ENCODE peak calls at places on chromosomes 13 and 19, in seven cellular contexts. Z is neural progenitor cell, M is AG04450, R is left ventricle myocardium inferior, O is RWPE1, Q is H1, N is right atrium auricular region. A is an unnamed sample.

GRCh38 chr13:98482476-98483444 is 94.1 kb downstream of the STK24 start:
- DNase-seq in Z (peak; percentile 45), M (no peak), R (peak; percentile 80), O (peak; percentile 33), Q (no peak), N (peak; percentile 75), A (no peak)

GRCh38 chr19:35328851-35329285 is at the start of gene CD22:
- DNase-seq in Z (no peak), M (no peak), R (no peak), O (no peak), Q (no peak), N (no peak), A (no peak)

GRCh38 chr13:50494110-50494509 is 349.4 kb downstream of the DLEU7 start:
- DNase-seq in Z (no peak), M (no peak), R (no peak), O (no peak), Q (no peak), N (no peak), A (no peak)

GRCh38 chr19:15401397-15401710 is 17.4 kb downstream of the AKAP8L start:
- DNase-seq in Z (no peak), M (no peak), R (no peak), O (no peak), Q (no peak), N (no peak), A (no peak)

GRCh38 chr19:1944088-1944915 is 3.3 kb downstream of the CSNK1G2 start:
- DNase-seq in Z (no peak), M (no peak), R (no peak), O (no peak), Q (no peak), N (no peak), A (no peak)

GRCh38 chr13:95221991-95222732 is 79.1 kb downstream of the ABCC4 start:
- DNase-seq in Z (no peak), M (no peak), R (no peak), O (no peak), Q (no peak), N (no peak), A (no peak)

GRCh38 chr13:59975807-59976445 is 187.8 kb downstream of the DIAPH3 start:
- DNase-seq in Z (no peak), M (no peak), R (no peak), O (no peak), Q (no peak), N (no peak), A (no peak)

GRCh38 chr13:41216160-41216559 is 21.8 kb upstream of the KBTBD7 start:
- DNase-seq in Z (no peak), M (peak; percentile 32), R (no peak), O (no peak), Q (no peak), N (no peak), A (no peak)

GRCh38 chr13:74090397-74090796 is 43.8 kb downstream of the KLF12 start:
- DNase-seq in Z (no peak), M (no peak), R (no peak), O (no peak), Q (no peak), N (no peak), A (no peak)

GRCh38 chr13:47999973-48000372 is 1.1 kb downstream of the SUCLA2 start:
- DNase-seq in Z (no peak), M (no peak), R (no peak), O (no peak), Q (no peak), N (no peak), A (no peak)
- H3K27ac ChIP-seq in Z (no peak overlapping the region), M (no peak overlapping the region), R (peak overlapping the region; percentile 87), O (no peak overlapping the region), Q (no peak overlapping the region), N (no peak overlapping the region), A (no peak overlapping the region)

GRCh38 chr19:3547767-3548282 is 8.9 kb downstream of the TEKTIP1 start:
- DNase-seq in Z (no peak), M (no peak), R (no peak), O (no peak), Q (no peak), N (no peak), A (no peak)
- H3K27ac ChIP-seq in Z (no peak overlapping the region), M (no peak overlapping the region), R (no peak overlapping the region), O (no peak overlapping the region), Q (no peak overlapping the region), N (no peak overlapping the region), A (no peak overlapping the region)

GRCh38 chr19:45632468-45633196 is 6.6 kb downstream of the EML2 start:
- DNase-seq in Z (peak; percentile 93), M (peak; percentile 75), R (peak; percentile 70), O (peak; percentile 99), Q (no peak), N (peak; percentile 73), A (peak; percentile 90)
- H3K27ac ChIP-seq in Z (no peak overlapping the region), M (peak overlapping the region; percentile 78), R (peak overlapping the region; percentile 31), O (peak overlapping the region; percentile 99), Q (peak overlapping the region; percentile 1), N (peak overlapping the region; percentile 68), A (peak overlapping the region; percentile 54)

GRCh38 chr19:6278740-6279619 is 795 bp downstream of the MLLT1 start:
- DNase-seq in Z (no peak), M (no peak), R (no peak), O (no peak), Q (no peak), N (no peak), A (peak; percentile 1)

GRCh38 chr19:6276447-6276846 is 3.3 kb downstream of the MLLT1 start:
- DNase-seq in Z (no peak), M (no peak), R (peak; percentile 53), O (no peak), Q (no peak), N (peak; percentile 87), A (no peak)

GRCh38 chr19:6279931-6280591 is at the start of gene MLLT1:
- DNase-seq in Z (peak; percentile 98), M (peak; percentile 93), R (peak; percentile 98), O (peak; percentile 99), Q (peak; percentile 88), N (peak; percentile 95), A (peak; percentile 93)

GRCh38 chr19:6278051-6278450 is 1.7 kb downstream of the MLLT1 start:
- DNase-seq in Z (no peak), M (no peak), R (no peak), O (no peak), Q (no peak), N (no peak), A (no peak)

DNA sequence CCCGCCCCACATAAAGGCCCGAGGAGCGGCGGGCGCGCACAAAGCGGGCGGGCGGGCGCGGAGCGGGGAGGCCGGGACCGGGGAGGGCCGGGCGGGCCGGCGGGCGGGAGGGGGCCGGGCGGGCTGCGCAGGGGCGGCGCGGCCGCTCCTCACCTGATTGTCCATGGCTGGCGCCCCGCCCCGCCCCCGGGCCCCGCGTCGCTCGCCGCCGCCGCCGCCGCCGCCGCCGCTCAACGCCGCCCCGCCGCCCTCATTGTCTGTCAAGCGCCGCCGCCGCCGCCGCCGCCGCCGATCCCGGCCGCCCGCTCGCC is 200 bp downstream of the MLLT1 start:
- DNase-seq in Z (no peak), M (no peak), R (no peak), O (no peak), Q (no peak), N (no peak), A (no peak)
- H3K27ac ChIP-seq in Z (no peak overlapping the region), M (no peak overlapping the region), R (peak overlapping the region; percentile 80), O (peak overlapping the region; percentile 100), Q (no peak overlapping the region), N (peak overlapping the region; percentile 78), A (no peak overlapping the region)

GRCh38 chr19:50795665-50796073 is 5.5 kb downstream of the ACP4 start:
- DNase-seq in Z (no peak), M (no peak), R (no peak), O (no peak), Q (no peak), N (no peak), A (no peak)

GRCh38 chr19:50798116-50798942 is 8.1 kb downstream of the ACP4 start:
- DNase-seq in Z (no peak), M (no peak), R (no peak), O (no peak), Q (no peak), N (no peak), A (no peak)

GRCh38 chr19:50796128-50796633 is 6.0 kb downstream of the ACP4 start:
- DNase-seq in Z (no peak), M (no peak), R (no peak), O (no peak), Q (no peak), N (no peak), A (no peak)

GRCh38 chr19:50797429-50798115 is 7.4 kb downstream of the ACP4 start:
- DNase-seq in Z (no peak), M (no peak), R (no peak), O (no peak), Q (no peak), N (no peak), A (no peak)

GRCh38 chr19:50796634-50797428 is 6.6 kb downstream of the ACP4 start:
- DNase-seq in Z (no peak), M (no peak), R (no peak), O (no peak), Q (no peak), N (no peak), A (no peak)
- H3K27ac ChIP-seq in Z (peak overlapping the region; percentile 13), M (no peak overlapping the region), R (no peak overlapping the region), O (peak overlapping the region; percentile 63), Q (peak overlapping the region; percentile 33), N (no peak overlapping the region), A (no peak overlapping the region)

DNA sequence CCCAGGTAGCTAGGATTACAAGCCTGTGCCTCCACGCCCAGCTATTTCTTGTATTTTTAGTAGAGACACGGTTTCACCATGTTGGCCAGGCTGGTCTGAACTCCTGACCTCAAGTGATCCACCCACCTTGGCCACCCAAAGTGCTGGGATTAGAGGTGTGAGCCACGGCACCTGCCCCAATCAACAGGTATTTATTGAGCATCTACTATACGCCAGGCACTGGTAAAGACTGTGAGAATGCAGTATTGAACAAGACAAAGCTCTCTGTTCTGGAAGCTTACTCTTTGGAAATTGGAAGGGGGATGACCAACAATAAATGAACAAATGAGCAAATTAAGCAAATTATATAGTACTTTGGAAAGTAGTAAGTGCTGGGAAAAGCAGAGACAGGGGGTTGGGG is 21.4 kb upstream of the ERCC1 start:
- DNase-seq in Z (no peak), M (no peak), R (no peak), O (no peak), Q (no peak), N (no peak), A (no peak)
- H3K27ac ChIP-seq in Z (no peak overlapping the region), M (no peak overlapping the region), R (peak overlapping the region; percentile 93), O (peak overlapping the region; percentile 100), Q (no peak overlapping the region), N (peak overlapping the region; percentile 97), A (no peak overlapping the region)

GRCh38 chr19:17720487-17720839 is 1.2 kb downstream of the MAP1S start:
- DNase-seq in Z (no peak), M (no peak), R (no peak), O (no peak), Q (no peak), N (no peak), A (no peak)
- H3K27ac ChIP-seq in Z (no peak overlapping the region), M (no peak overlapping the region), R (peak overlapping the region; percentile 67), O (peak overlapping the region; percentile 77), Q (no peak overlapping the region), N (no peak overlapping the region), A (no peak overlapping the region)

DNA sequence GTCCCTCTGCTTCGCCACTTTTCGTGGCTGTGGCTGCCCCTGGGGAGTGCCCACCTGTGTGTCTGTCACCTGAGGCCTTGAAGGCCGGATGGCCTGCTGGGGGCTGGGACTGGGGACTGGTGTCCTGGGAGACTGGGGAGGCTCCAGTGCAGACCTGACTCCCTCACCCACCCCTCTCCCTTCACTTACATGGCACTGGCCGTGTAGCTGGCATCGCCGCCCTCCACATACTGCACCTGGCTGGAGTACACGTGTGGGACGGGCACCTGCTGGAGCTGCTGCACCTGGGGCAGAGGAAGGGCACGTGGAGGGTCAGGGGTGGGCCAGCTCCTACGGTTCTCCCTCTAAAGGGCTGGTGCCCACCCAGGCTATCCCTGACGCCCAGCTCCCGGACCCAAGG is 25.5 kb downstream of the DCAF15 start:
- DNase-seq in Z (no peak), M (no peak), R (no peak), O (no peak), Q (no peak), N (no peak), A (no peak)
- H3K27ac ChIP-seq in Z (no peak overlapping the region), M (no peak overlapping the region), R (peak overlapping the region; percentile 91), O (peak overlapping the region; percentile 75), Q (peak overlapping the region; percentile 56), N (peak overlapping the region; percentile 85), A (no peak overlapping the region)

A was measured in PC-9.